ENCODE peak calls at places on chromosomes 13 and 19, in nine cellular contexts. One of them, this sample, is unnamed.

GRCh38 chr19:30153326-30154210 is 211.5 kb downstream of the URI1 start:
- DNase-seq in gastrocnemius medialis: no peak
- DNase-seq in tibial artery: no peak
- DNase-seq in ovary: no peak
- DNase-seq in prostate gland: no peak
- DNase-seq in endodermal cell: no peak
- DNase-seq in cardiac muscle cell: no peak
- DNase-seq in BJ: no peak
- DNase-seq in HL-60: no peak
- DNase-seq in this sample: no peak

GRCh38 chr19:32104465-32105235 is 240.8 kb upstream of the ZNF507 start:
- DNase-seq in HL-60: no peak
- DNase-seq in ovary: no peak
- DNase-seq in cardiac muscle cell: peak; percentile 17
- DNase-seq in prostate gland: peak; percentile 50
- DNase-seq in BJ: no peak
- DNase-seq in tibial artery: no peak
- DNase-seq in gastrocnemius medialis: no peak
- DNase-seq in endodermal cell: no peak
- DNase-seq in this sample: peak; percentile 75

GRCh38 chr19:15563325-15563794 is 51.7 kb upstream of the CYP4F8 start:
- DNase-seq in cardiac muscle cell: no peak
- DNase-seq in ovary: peak; percentile 46
- DNase-seq in gastrocnemius medialis: no peak
- DNase-seq in tibial artery: no peak
- DNase-seq in HL-60: no peak
- DNase-seq in prostate gland: peak; percentile 53
- DNase-seq in endodermal cell: peak; percentile 56
- DNase-seq in BJ: no peak
- DNase-seq in this sample: no peak

GRCh38 chr13:46403851-46404731 is 17.0 kb upstream of the RUBCNL start:
- DNase-seq in ovary: no peak
- DNase-seq in BJ: no peak
- DNase-seq in HL-60: peak; percentile 68
- DNase-seq in tibial artery: no peak
- DNase-seq in endodermal cell: no peak
- DNase-seq in prostate gland: no peak
- DNase-seq in gastrocnemius medialis: no peak
- DNase-seq in cardiac muscle cell: no peak
- DNase-seq in this sample: no peak

GRCh38 chr19:51550848-51551672 is 19.6 kb upstream of the SIGLEC6 start:
- DNase-seq in cardiac muscle cell: no peak
- DNase-seq in gastrocnemius medialis: no peak
- DNase-seq in prostate gland: no peak
- DNase-seq in endodermal cell: no peak
- DNase-seq in ovary: no peak
- DNase-seq in BJ: no peak
- DNase-seq in tibial artery: no peak
- DNase-seq in HL-60: no peak
- DNase-seq in this sample: no peak

GRCh38 chr13:100544866-100545683 is 43.5 kb downstream of the GGACT start:
- DNase-seq in HL-60: no peak
- DNase-seq in tibial artery: no peak
- DNase-seq in gastrocnemius medialis: peak; percentile 24
- DNase-seq in endodermal cell: peak; percentile 45
- DNase-seq in BJ: no peak
- DNase-seq in cardiac muscle cell: no peak
- DNase-seq in prostate gland: peak; percentile 93
- DNase-seq in ovary: no peak
- DNase-seq in this sample: no peak

GRCh38 chr19:16435238-16435911 is 36.4 kb downstream of the EPS15L1 start:
- DNase-seq in gastrocnemius medialis: peak; percentile 66
- DNase-seq in tibial artery: peak; percentile 72
- DNase-seq in HL-60: no peak
- DNase-seq in ovary: peak; percentile 78
- DNase-seq in prostate gland: no peak
- DNase-seq in endodermal cell: no peak
- DNase-seq in cardiac muscle cell: peak; percentile 56
- DNase-seq in BJ: peak; percentile 87
- DNase-seq in this sample: no peak

GRCh38 chr13:79782541-79783216 is 301.7 kb downstream of the NDFIP2 start:
- DNase-seq in cardiac muscle cell: peak; percentile 93
- DNase-seq in gastrocnemius medialis: no peak
- DNase-seq in tibial artery: no peak
- DNase-seq in BJ: no peak
- DNase-seq in endodermal cell: peak; percentile 92
- DNase-seq in HL-60: no peak
- DNase-seq in ovary: peak; percentile 31
- DNase-seq in prostate gland: peak; percentile 36
- DNase-seq in this sample: no peak

GRCh38 chr13:79384022-79384610 is 21.9 kb downstream of the RBM26 start:
- DNase-seq in gastrocnemius medialis: no peak
- DNase-seq in endodermal cell: no peak
- DNase-seq in ovary: no peak
- DNase-seq in cardiac muscle cell: no peak
- DNase-seq in HL-60: no peak
- DNase-seq in tibial artery: no peak
- DNase-seq in BJ: no peak
- DNase-seq in prostate gland: no peak
- DNase-seq in this sample: no peak

GRCh38 chr13:64551755-64552154 is 2678.4 kb downstream of the PCDH9 start:
- DNase-seq in gastrocnemius medialis: no peak
- DNase-seq in ovary: no peak
- DNase-seq in HL-60: no peak
- DNase-seq in BJ: peak; percentile 19
- DNase-seq in prostate gland: no peak
- DNase-seq in cardiac muscle cell: no peak
- DNase-seq in endodermal cell: no peak
- DNase-seq in tibial artery: no peak
- DNase-seq in this sample: no peak

GRCh38 chr13:30892966-30893365 is 13.1 kb upstream of the MEDAG start:
- DNase-seq in tibial artery: peak; percentile 79
- DNase-seq in HL-60: no peak
- DNase-seq in endodermal cell: peak; percentile 94
- DNase-seq in prostate gland: no peak
- DNase-seq in ovary: peak; percentile 47
- DNase-seq in BJ: no peak
- DNase-seq in cardiac muscle cell: peak; percentile 42
- DNase-seq in gastrocnemius medialis: no peak
- DNase-seq in this sample: peak; percentile 18

GRCh38 chr13:31409678-31410356 is 210.0 kb downstream of the B3GLCT start:
- DNase-seq in cardiac muscle cell: no peak
- DNase-seq in tibial artery: no peak
- DNase-seq in BJ: no peak
- DNase-seq in HL-60: no peak
- DNase-seq in ovary: no peak
- DNase-seq in gastrocnemius medialis: no peak
- DNase-seq in endodermal cell: no peak
- DNase-seq in prostate gland: no peak
- DNase-seq in this sample: no peak

GRCh38 chr13:106680796-106681482 is 113.0 kb upstream of the ARGLU1 start:
- DNase-seq in endodermal cell: peak; percentile 92
- DNase-seq in HL-60: no peak
- DNase-seq in gastrocnemius medialis: no peak
- DNase-seq in ovary: no peak
- DNase-seq in prostate gland: no peak
- DNase-seq in tibial artery: no peak
- DNase-seq in BJ: no peak
- DNase-seq in cardiac muscle cell: no peak
- DNase-seq in this sample: peak; percentile 87

DNA sequence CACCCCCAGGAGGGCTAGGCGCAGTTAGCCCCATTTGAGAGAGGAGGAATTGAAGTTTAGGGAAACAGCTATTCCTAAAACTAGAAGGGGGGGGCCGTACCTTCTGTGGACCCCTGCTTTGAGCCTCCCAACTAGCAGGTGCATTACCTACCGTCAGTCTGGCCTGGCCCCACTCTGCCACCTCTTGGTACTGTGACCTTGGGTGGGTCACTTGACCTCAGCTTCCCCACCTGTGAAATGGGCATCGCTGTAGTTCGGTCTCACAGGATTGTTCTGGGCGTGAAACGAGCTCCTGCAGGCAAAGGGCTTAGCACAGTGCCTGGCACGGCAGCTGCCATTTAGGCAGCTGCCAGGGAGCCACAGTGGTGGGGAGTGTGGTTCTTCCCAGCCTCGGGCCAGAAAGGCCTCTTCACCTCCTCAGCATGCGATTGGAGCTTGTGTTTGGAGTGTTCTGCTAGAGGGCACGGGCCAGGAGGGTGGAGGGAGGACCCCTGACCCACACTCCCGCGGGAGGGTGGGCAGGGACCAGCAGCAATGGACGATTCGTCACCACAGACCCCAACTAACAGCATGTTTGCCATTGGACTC is 32.0 kb downstream of the CAPN12 start:
- DNase-seq in BJ: no peak
- DNase-seq in tibial artery: no peak
- DNase-seq in HL-60: no peak
- DNase-seq in endodermal cell: no peak
- DNase-seq in prostate gland: no peak
- DNase-seq in gastrocnemius medialis: no peak
- DNase-seq in cardiac muscle cell: no peak
- DNase-seq in ovary: no peak
- DNase-seq in this sample: no peak
- H3K27me3 ChIP-seq in BJ: no peaks in the 10 kb centered on the region
- H3K27me3 ChIP-seq in tibial artery: no peaks in the 10 kb centered on the region
- H3K27me3 ChIP-seq in HL-60: no peaks in the 10 kb centered on the region
- H3K27me3 ChIP-seq in endodermal cell: no peaks in the 10 kb centered on the region
- H3K27me3 ChIP-seq in prostate gland: no peaks in the 10 kb centered on the region
- H3K27me3 ChIP-seq in gastrocnemius medialis: no peaks in the 10 kb centered on the region
- H3K27me3 ChIP-seq in cardiac muscle cell: no peaks in the 10 kb centered on the region
- H3K27me3 ChIP-seq in ovary: no peaks in the 10 kb centered on the region
- H3K27me3 ChIP-seq in this sample: no peaks in the 10 kb centered on the region

GRCh38 chr19:29001922-29002247 is 211.1 kb downstream of the UQCRFS1 start:
- DNase-seq in cardiac muscle cell: no peak
- DNase-seq in ovary: no peak
- DNase-seq in endodermal cell: no peak
- DNase-seq in gastrocnemius medialis: no peak
- DNase-seq in prostate gland: no peak
- DNase-seq in BJ: no peak
- DNase-seq in HL-60: no peak
- DNase-seq in tibial artery: no peak
- DNase-seq in this sample: no peak
- H3K27me3 ChIP-seq in cardiac muscle cell: no peaks in the 10 kb centered on the region
- H3K27me3 ChIP-seq in ovary: no peaks in the 10 kb centered on the region
- H3K27me3 ChIP-seq in endodermal cell: no peaks in the 10 kb centered on the region
- H3K27me3 ChIP-seq in gastrocnemius medialis: no peaks in the 10 kb centered on the region
- H3K27me3 ChIP-seq in prostate gland: no peaks in the 10 kb centered on the region
- H3K27me3 ChIP-seq in BJ: no peaks in the 10 kb centered on the region
- H3K27me3 ChIP-seq in HL-60: no peaks in the 10 kb centered on the region
- H3K27me3 ChIP-seq in tibial artery: no peaks in the 10 kb centered on the region
- H3K27me3 ChIP-seq in this sample: no peaks in the 10 kb centered on the region

DNA sequence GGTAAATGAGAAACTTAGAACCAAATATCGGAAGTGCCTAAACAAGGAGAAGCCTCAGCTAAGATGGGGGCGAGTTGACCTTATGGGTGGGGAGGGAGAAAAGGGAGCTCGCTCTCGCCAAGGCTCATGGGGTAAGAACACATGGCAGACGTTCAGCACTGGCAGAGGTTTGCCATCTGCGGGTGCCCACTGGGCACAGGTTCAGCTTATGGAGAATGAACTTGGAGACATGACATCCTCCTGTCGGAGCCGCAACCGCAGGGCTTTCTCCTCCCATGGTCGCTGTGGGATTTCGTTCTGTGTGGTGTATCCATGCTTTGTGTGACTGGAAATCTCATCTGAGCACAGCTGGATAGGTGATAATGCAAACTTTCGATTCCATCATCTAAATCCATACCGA is 36.1 kb upstream of the PEPD start:
- DNase-seq in prostate gland: no peak
- DNase-seq in cardiac muscle cell: no peak
- DNase-seq in BJ: no peak
- DNase-seq in gastrocnemius medialis: no peak
- DNase-seq in ovary: no peak
- DNase-seq in endodermal cell: no peak
- DNase-seq in tibial artery: no peak
- DNase-seq in HL-60: no peak
- DNase-seq in this sample: no peak
- H3K27me3 ChIP-seq in prostate gland: no peaks in the 10 kb centered on the region
- H3K27me3 ChIP-seq in cardiac muscle cell: no peaks in the 10 kb centered on the region
- H3K27me3 ChIP-seq in BJ: no peaks in the 10 kb centered on the region
- H3K27me3 ChIP-seq in gastrocnemius medialis: peaks cover 9% of the 10 kb centered on the region
- H3K27me3 ChIP-seq in ovary: no peaks in the 10 kb centered on the region
- H3K27me3 ChIP-seq in endodermal cell: no peaks in the 10 kb centered on the region
- H3K27me3 ChIP-seq in tibial artery: no peaks in the 10 kb centered on the region
- H3K27me3 ChIP-seq in HL-60: no peaks in the 10 kb centered on the region
- H3K27me3 ChIP-seq in this sample: no peaks in the 10 kb centered on the region

GRCh38 chr19:2474232-2475017 is 1.5 kb upstream of the GADD45B start:
- DNase-seq in cardiac muscle cell: peak; percentile 90
- DNase-seq in HL-60: peak; percentile 81
- DNase-seq in gastrocnemius medialis: peak; percentile 59
- DNase-seq in tibial artery: peak; percentile 86
- DNase-seq in prostate gland: peak; percentile 78
- DNase-seq in BJ: no peak
- DNase-seq in ovary: peak; percentile 87
- DNase-seq in endodermal cell: peak; percentile 97
- DNase-seq in this sample: peak; percentile 93

GRCh38 chr19:2476451-2477140 is 669 bp downstream of the GADD45B start:
- DNase-seq in HL-60: no peak
- DNase-seq in cardiac muscle cell: peak; percentile 51
- DNase-seq in endodermal cell: peak; percentile 83
- DNase-seq in ovary: peak; percentile 62
- DNase-seq in tibial artery: peak; percentile 56
- DNase-seq in BJ: no peak
- DNase-seq in gastrocnemius medialis: peak; percentile 15
- DNase-seq in prostate gland: no peak
- DNase-seq in this sample: peak; percentile 64

GRCh38 chr19:2475702-2476450 is at the start of gene GADD45B:
- DNase-seq in gastrocnemius medialis: peak; percentile 96
- DNase-seq in prostate gland: peak; percentile 98
- DNase-seq in HL-60: peak; percentile 98
- DNase-seq in ovary: peak; percentile 99
- DNase-seq in BJ: peak; percentile 85
- DNase-seq in endodermal cell: peak; percentile 99
- DNase-seq in tibial artery: peak; percentile 97
- DNase-seq in cardiac muscle cell: peak; percentile 97
- DNase-seq in this sample: peak; percentile 94

GRCh38 chr19:2477141-2477710 is 1.3 kb downstream of the GADD45B start:
- DNase-seq in tibial artery: no peak
- DNase-seq in ovary: peak; percentile 50
- DNase-seq in BJ: no peak
- DNase-seq in HL-60: no peak
- DNase-seq in gastrocnemius medialis: peak; percentile 71
- DNase-seq in prostate gland: peak; percentile 47
- DNase-seq in endodermal cell: peak; percentile 70
- DNase-seq in cardiac muscle cell: peak; percentile 49
- DNase-seq in this sample: peak; percentile 39

DNA sequence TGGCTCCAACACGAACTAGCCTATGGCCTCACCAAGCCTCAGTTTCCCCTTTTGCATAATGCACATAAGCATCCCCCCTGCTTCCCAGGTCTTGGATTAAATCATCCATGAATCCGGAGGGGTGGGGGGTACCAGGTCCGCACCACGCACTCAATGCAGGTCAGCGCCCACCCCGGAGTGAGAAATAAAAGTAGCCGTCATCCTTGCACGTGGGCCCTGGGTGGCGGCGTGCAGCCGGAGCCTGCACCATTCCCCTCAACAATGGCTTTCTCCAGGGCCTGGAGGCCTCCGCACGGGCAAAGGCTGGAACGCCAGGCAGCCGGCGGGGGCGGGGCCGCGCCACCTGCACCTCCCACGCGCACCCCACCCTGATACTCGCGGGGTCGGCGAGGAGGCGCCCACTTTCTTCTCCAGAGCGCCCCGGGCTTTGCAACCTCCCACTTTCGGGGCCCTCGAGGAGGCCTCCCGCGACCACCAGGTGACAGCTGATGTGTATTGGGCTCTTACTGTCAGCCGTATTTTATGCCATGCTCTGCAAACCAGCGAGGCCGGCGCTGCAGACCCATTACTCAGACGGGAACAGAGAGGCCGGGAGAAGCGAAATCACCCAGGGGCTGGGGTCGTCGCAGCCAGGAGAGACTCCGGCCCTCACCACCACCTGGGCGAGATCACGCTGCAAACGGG is 767 bp upstream of the GADD45B start:
- DNase-seq in ovary: peak; percentile 64
- DNase-seq in prostate gland: peak; percentile 41
- DNase-seq in cardiac muscle cell: peak; percentile 61
- DNase-seq in HL-60: no peak
- DNase-seq in tibial artery: peak; percentile 55
- DNase-seq in endodermal cell: peak; percentile 87
- DNase-seq in gastrocnemius medialis: no peak
- DNase-seq in BJ: no peak
- DNase-seq in this sample: peak; percentile 75
- H3K27me3 ChIP-seq in ovary: no peaks in the 10 kb centered on the region
- H3K27me3 ChIP-seq in prostate gland: no peaks in the 10 kb centered on the region
- H3K27me3 ChIP-seq in cardiac muscle cell: no peaks in the 10 kb centered on the region
- H3K27me3 ChIP-seq in HL-60: no peaks in the 10 kb centered on the region
- H3K27me3 ChIP-seq in tibial artery: no peaks in the 10 kb centered on the region
- H3K27me3 ChIP-seq in endodermal cell: no peaks in the 10 kb centered on the region
- H3K27me3 ChIP-seq in gastrocnemius medialis: no peaks in the 10 kb centered on the region
- H3K27me3 ChIP-seq in BJ: no peaks in the 10 kb centered on the region
- H3K27me3 ChIP-seq in this sample: no peaks in the 10 kb centered on the region